ENCODE peak calls at places on chromosome 7, in seven cellular contexts. N, W, F, M, G, D and J are unnamed samples.

GRCh38 chr7:118104812-118105441 is 79.0 kb upstream of the LSM8 start:
- DNase-seq in N (peak), W (no peak), F (no peak), M (peak), G (no peak), D (no peak), J (no peak)

GRCh38 chr7:69814421-69814962 is 216.2 kb downstream of the AUTS2 start:
- DNase-seq in N (no peak), W (peak), F (peak), M (no peak), G (no peak), D (no peak), J (peak)

GRCh38 chr7:81416648-81417047 is 353.2 kb downstream of the HGF start:
- DNase-seq in N (no peak), W (no peak), F (no peak), M (no peak), G (no peak), D (no peak), J (no peak)

GRCh38 chr7:86963599-86964230 is 95.7 kb downstream of the ELAPOR2 start:
- DNase-seq in N (no peak), W (no peak), F (no peak), M (no peak), G (no peak), D (no peak), J (no peak)

GRCh38 chr7:99618726-99619125 is 2.0 kb downstream of the ZSCAN25 start:
- DNase-seq in N (no peak), W (no peak), F (no peak), M (peak), G (no peak), D (no peak), J (no peak)

GRCh38 chr7:73703985-73704639 is 15.4 kb downstream of the STX1A start:
- DNase-seq in N (peak), W (peak), F (peak), M (peak), G (peak), D (peak), J (no peak)

GRCh38 chr7:1704326-1705241 is 34.5 kb downstream of the ELFN1 start:
- DNase-seq in N (peak), W (peak), F (no peak), M (no peak), G (no peak), D (no peak), J (no peak)

GRCh38 chr7:52959336-52959735 is 76.1 kb upstream of the POM121L12 start:
- DNase-seq in N (no peak), W (no peak), F (no peak), M (no peak), G (no peak), D (no peak), J (no peak)

GRCh38 chr7:24290004-24290641 is 6.1 kb downstream of the NPY start:
- DNase-seq in N (peak), W (no peak), F (no peak), M (peak), G (no peak), D (no peak), J (no peak)

GRCh38 chr7:47819054-47819920 is 129.0 kb downstream of the PKD1L1 start:
- DNase-seq in N (peak), W (peak), F (no peak), M (peak), G (peak), D (peak), J (peak)

GRCh38 chr7:50791921-50792341 is 9.2 kb upstream of the GRB10 start:
- DNase-seq in N (no peak), W (no peak), F (no peak), M (peak), G (no peak), D (no peak), J (no peak)

GRCh38 chr7:80127412-80128150 is 7.0 kb upstream of the GNAI1 start:
- DNase-seq in N (no peak), W (no peak), F (no peak), M (no peak), G (no peak), D (no peak), J (no peak)

GRCh38 chr7:13800694-13801448 is 188.6 kb downstream of the ETV1 start:
- DNase-seq in N (no peak), W (no peak), F (no peak), M (no peak), G (no peak), D (peak), J (no peak)

GRCh38 chr7:41292457-41292856 is 410.4 kb downstream of the INHBA start:
- DNase-seq in N (no peak), W (no peak), F (no peak), M (no peak), G (no peak), D (no peak), J (no peak)

GRCh38 chr7:79880312-79880711 is 254.3 kb upstream of the GNAI1 start:
- DNase-seq in N (no peak), W (no peak), F (no peak), M (no peak), G (no peak), D (no peak), J (no peak)

GRCh38 chr7:21767300-21767900 is 178.3 kb downstream of the CDCA7L start:
- DNase-seq in N (peak), W (no peak), F (no peak), M (peak), G (peak), D (peak), J (no peak)

GRCh38 chr7:137078781-137079180 is 210.3 kb downstream of the CHRM2 start:
- DNase-seq in N (no peak), W (no peak), F (no peak), M (no peak), G (no peak), D (no peak), J (no peak)

GRCh38 chr7:94052398-94053180 is 48.4 kb upstream of the BET1 start:
- DNase-seq in N (no peak), W (no peak), F (no peak), M (no peak), G (no peak), D (no peak), J (no peak)

GRCh38 chr7:102279537-102280400 is 6.9 kb upstream of the SH2B2 start:
- DNase-seq in N (peak), W (no peak), F (no peak), M (peak), G (peak), D (peak), J (no peak)

GRCh38 chr7:2283074-2283473 is 31.2 kb downstream of the SNX8 start:
- DNase-seq in N (no peak), W (no peak), F (no peak), M (no peak), G (no peak), D (no peak), J (no peak)

GRCh38 chr7:12620371-12620770 is 49.9 kb downstream of the SCIN start:
- DNase-seq in N (no peak), W (no peak), F (no peak), M (no peak), G (no peak), D (no peak), J (no peak)

GRCh38 chr7:1798191-1798590 is 128.1 kb downstream of the ELFN1 start:
- DNase-seq in N (no peak), W (no peak), F (no peak), M (no peak), G (no peak), D (no peak), J (no peak)

GRCh38 chr7:127674361-127674760 is 22.4 kb downstream of the SND1 start:
- DNase-seq in N (no peak), W (no peak), F (no peak), M (no peak), G (no peak), D (no peak), J (no peak)

GRCh38 chr7:33547880-33548279 is 357.5 kb upstream of the BMPER start:
- DNase-seq in N (no peak), W (no peak), F (no peak), M (no peak), G (no peak), D (no peak), J (no peak)

GRCh38 chr7:18429547-18429946 is 66.0 kb upstream of the HDAC9 start:
- DNase-seq in N (no peak), W (no peak), F (no peak), M (no peak), G (no peak), D (no peak), J (no peak)

GRCh38 chr7:102260856-102261255 is 25.8 kb upstream of the SH2B2 start:
- DNase-seq in N (peak), W (no peak), F (no peak), M (no peak), G (no peak), D (no peak), J (no peak)

GRCh38 chr7:74612015-74612829 is 45.3 kb upstream of the GTF2I start:
- DNase-seq in N (peak), W (peak), F (peak), M (peak), G (no peak), D (no peak), J (no peak)

GRCh38 chr7:28041508-28042314 is 138.9 kb downstream of the JAZF1 start:
- DNase-seq in N (no peak), W (no peak), F (no peak), M (peak), G (no peak), D (no peak), J (no peak)

GRCh38 chr7:114981323-114981722 is 59.4 kb downstream of the MDFIC start:
- DNase-seq in N (no peak), W (no peak), F (no peak), M (no peak), G (no peak), D (no peak), J (no peak)

GRCh38 chr7:73423519-73424485 is 9.8 kb upstream of the FZD9 start:
- DNase-seq in N (no peak), W (no peak), F (peak), M (no peak), G (no peak), D (no peak), J (no peak)

GRCh38 chr7:152078025-152078424 is 52.6 kb downstream of the GALNT11 start:
- DNase-seq in N (no peak), W (no peak), F (no peak), M (no peak), G (no peak), D (no peak), J (no peak)
- H3K27ac ChIP-seq in N (peak), W (no peak), F (no peak), M (no peak), G (no peak), D (no peak), J (no peak)

DNA sequence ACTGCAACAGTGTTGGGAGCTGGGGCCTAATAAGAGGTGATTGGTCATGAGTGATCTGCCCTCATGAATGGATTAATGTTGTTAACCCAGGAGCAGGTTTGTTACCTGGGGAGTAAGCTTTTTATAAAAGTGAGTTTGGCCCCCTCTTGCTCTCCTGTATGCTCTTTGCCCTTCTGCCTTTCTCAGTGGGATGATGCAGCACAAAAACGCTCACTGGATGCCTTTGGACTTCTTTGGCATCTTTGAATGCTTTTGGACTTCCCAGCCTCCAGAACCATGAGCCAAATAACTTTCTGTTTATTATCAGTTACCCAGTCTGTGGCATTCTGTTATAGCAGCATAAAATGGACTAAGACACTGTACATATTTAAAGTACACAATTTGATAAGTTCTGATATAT is 48.5 kb downstream of the CCDC71L start:
- DNase-seq in N (no peak), W (no peak), F (no peak), M (no peak), G (no peak), D (no peak), J (no peak)
- TF ChIP-seq EP300 in N (no peak), W (no peak), F (no peak), M (no peak), G (no peak), D (no peak), J (no peak)

GRCh38 chr7:159226303-159226702 is 81.6 kb upstream of the VIPR2 start:
- DNase-seq in N (peak), W (no peak), F (no peak), M (no peak), G (no peak), D (no peak), J (no peak)
- H3K27ac ChIP-seq in N (peak), W (peak), F (no peak), M (no peak), G (no peak), D (no peak), J (no peak)

GRCh38 chr7:154503962-154504550 is 451.9 kb downstream of the DPP6 start:
- DNase-seq in N (peak), W (no peak), F (no peak), M (peak), G (no peak), D (no peak), J (no peak)
- TF ChIP-seq EP300 in N (no peak), W (no peak), F (no peak), M (no peak), G (no peak), D (no peak), J (no peak)